ENCODE peak calls at places on chromosomes 4 and X, in nine cellular contexts. N is coronary artery, R is SK-N-SH, V is T-helper 2 cell, K is thoracic aorta, C is neural crest cell, S is esophagus muscularis mucosa, G is NCI-H82, E is NB4. I is an unnamed sample.

GRCh38 chrX:96407501-96407900 is 277.1 kb upstream of the DIAPH2 start:
- DNase-seq in N (no peak), R (no peak), V (no peak), K (no peak), C (no peak), S (no peak), G (no peak), E (no peak), I (no peak)

GRCh38 chr4:126727461-126727860 is 905.3 kb upstream of the INTU start:
- DNase-seq in N (no peak), R (no peak), V (no peak), K (no peak), C (no peak), S (no peak), G (no peak), E (no peak), I (no peak)

GRCh38 chrX:126855839-126856238 is 36.3 kb downstream of the PRR32 start:
- DNase-seq in N (no peak), R (no peak), V (no peak), K (no peak), C (no peak), S (no peak), G (no peak), E (no peak), I (no peak)

GRCh38 chrX:101009086-101009485 is 39.6 kb downstream of the ARL13A start:
- DNase-seq in N (no peak), R (no peak), V (no peak), K (no peak), C (no peak), S (no peak), G (no peak), E (no peak), I (no peak)

GRCh38 chr4:5395781-5396180 is 312.6 kb downstream of the EVC2 start:
- DNase-seq in N (no peak), R (no peak), V (no peak), K (no peak), C (no peak), S (no peak), G (no peak), E (no peak), I (no peak)

GRCh38 chr4:74109894-74110605 is 11.1 kb upstream of the CXCL2 start:
- DNase-seq in N (no peak), R (no peak), V (no peak), K (no peak), C (no peak), S (no peak), G (no peak), E (no peak), I (no peak)

GRCh38 chr4:48296330-48296729 is 26.7 kb upstream of the TEC start:
- DNase-seq in N (no peak), R (no peak), V (no peak), K (no peak), C (no peak), S (no peak), G (no peak), E (no peak), I (no peak)

GRCh38 chr4:14877246-14878220 is 124.7 kb upstream of the CPEB2 start:
- DNase-seq in N (no peak), R (peak; percentile 34), V (no peak), K (no peak), C (no peak), S (no peak), G (peak; percentile 61), E (peak; percentile 93), I (no peak)

GRCh38 chr4:185201983-185202962 is 1.5 kb downstream of the CFAP97 start:
- DNase-seq in N (no peak), R (peak; percentile 76), V (no peak), K (no peak), C (no peak), S (no peak), G (no peak), E (peak; percentile 55), I (no peak)

GRCh38 chr4:137213372-137214173 is 318.7 kb downstream of the PCDH18 start:
- DNase-seq in N (no peak), R (no peak), V (no peak), K (no peak), C (no peak), S (no peak), G (peak; percentile 23), E (no peak), I (no peak)

GRCh38 chrX:12497832-12498591 is 293.2 kb upstream of the PRPS2 start:
- DNase-seq in N (no peak), R (peak; percentile 25), V (no peak), K (no peak), C (peak; percentile 2), S (no peak), G (peak; percentile 31), E (peak; percentile 14), I (peak; percentile 60)

GRCh38 chr4:76388160-76388908 is 32.6 kb downstream of the CCDC158 start:
- DNase-seq in N (no peak), R (no peak), V (no peak), K (no peak), C (no peak), S (no peak), G (no peak), E (no peak), I (no peak)

GRCh38 chrX:112067601-112068000 is 15.0 kb downstream of the TRPC5 start:
- DNase-seq in N (no peak), R (no peak), V (no peak), K (no peak), C (no peak), S (no peak), G (no peak), E (no peak), I (no peak)

GRCh38 chrX:10199212-10199611 is 42.4 kb downstream of the CLCN4 start:
- DNase-seq in N (no peak), R (no peak), V (no peak), K (no peak), C (no peak), S (no peak), G (no peak), E (peak; percentile 93), I (no peak)

GRCh38 chr4:25030283-25031076 is at the start of gene LGI2:
- DNase-seq in N (no peak), R (peak; percentile 79), V (no peak), K (no peak), C (peak; percentile 34), S (no peak), G (peak; percentile 50), E (peak; percentile 30), I (peak; percentile 54)

GRCh38 chrX:12308420-12308819 is 170.1 kb downstream of the FRMPD4 start:
- DNase-seq in N (no peak), R (no peak), V (no peak), K (no peak), C (no peak), S (no peak), G (no peak), E (no peak), I (no peak)

GRCh38 chrX:14697453-14697852 is 168.1 kb downstream of the GLRA2 start:
- DNase-seq in N (no peak), R (peak; percentile 59), V (no peak), K (no peak), C (peak; percentile 21), S (no peak), G (peak; percentile 76), E (peak; percentile 40), I (peak; percentile 62)

GRCh38 chr4:73499996-73500765 is 18.6 kb downstream of the AFM start:
- DNase-seq in N (no peak), R (no peak), V (no peak), K (no peak), C (no peak), S (no peak), G (no peak), E (no peak), I (no peak)

GRCh38 chrX:151505796-151506195 is 57.7 kb upstream of the PASD1 start:
- DNase-seq in N (no peak), R (peak; percentile 4), V (no peak), K (no peak), C (peak; percentile 5), S (no peak), G (peak; percentile 84), E (peak; percentile 52), I (peak; percentile 47)

GRCh38 chr4:10721616-10722015 is 37.0 kb upstream of the CLNK start:
- DNase-seq in N (no peak), R (no peak), V (no peak), K (no peak), C (no peak), S (no peak), G (no peak), E (no peak), I (no peak)

GRCh38 chr4:7429069-7429416 is 5.7 kb downstream of the PSAPL1 start:
- DNase-seq in N (peak; percentile 47), R (peak; percentile 24), V (no peak), K (no peak), C (no peak), S (no peak), G (no peak), E (no peak), I (peak; percentile 5)

GRCh38 chrX:154142386-154142785 is 1.7 kb upstream of the OPN1LW start:
- DNase-seq in N (no peak), R (no peak), V (no peak), K (no peak), C (no peak), S (no peak), G (no peak), E (no peak), I (no peak)

GRCh38 chr4:139814285-139815015 is 148.8 kb downstream of the MGST2 start:
- DNase-seq in N (no peak), R (no peak), V (no peak), K (no peak), C (no peak), S (no peak), G (peak; percentile 60), E (peak; percentile 13), I (no peak)

GRCh38 chr4:47510506-47511143 is 25.6 kb downstream of the ATP10D start:
- DNase-seq in N (no peak), R (no peak), V (no peak), K (no peak), C (no peak), S (no peak), G (no peak), E (peak; percentile 37), I (no peak)

GRCh38 chrX:106802063-106802387 is 448 bp upstream of the TBC1D8B start:
- DNase-seq in N (no peak), R (no peak), V (no peak), K (no peak), C (no peak), S (no peak), G (no peak), E (no peak), I (no peak)

GRCh38 chr4:118356731-118357130 is 3.9 kb upstream of the PRSS12 start:
- DNase-seq in N (no peak), R (no peak), V (no peak), K (no peak), C (no peak), S (no peak), G (no peak), E (peak; percentile 25), I (no peak)

GRCh38 chr4:2084316-2084715 is 25.2 kb downstream of the NAT8L start:
- DNase-seq in N (peak; percentile 67), R (no peak), V (no peak), K (no peak), C (no peak), S (no peak), G (no peak), E (no peak), I (no peak)

GRCh38 chrX:70453024-70453618 is 8.5 kb downstream of the DLG3 start:
- DNase-seq in N (no peak), R (no peak), V (no peak), K (no peak), C (no peak), S (no peak), G (no peak), E (no peak), I (no peak)

GRCh38 chrX:20139966-20140365 is 1.7 kb downstream of the EIF1AX start:
- DNase-seq in N (no peak), R (no peak), V (no peak), K (no peak), C (no peak), S (no peak), G (peak; percentile 44), E (no peak), I (no peak)

GRCh38 chr4:150280081-150280950 is 202.1 kb downstream of the DCLK2 start:
- DNase-seq in N (no peak), R (no peak), V (no peak), K (no peak), C (no peak), S (no peak), G (peak; percentile 73), E (peak; percentile 58), I (no peak)

GRCh38 chr4:128979934-128980333 is 113.4 kb downstream of the SCLT1 start:
- DNase-seq in N (no peak), R (peak; percentile 15), V (no peak), K (no peak), C (no peak), S (no peak), G (peak; percentile 17), E (no peak), I (no peak)